ENCODE peak calls at places on chromosomes 3 and 15, in seven cellular contexts. Z, V, M, A, B, R and L are unnamed samples.

GRCh38 chr15:67690936-67691335 is 134.4 kb upstream of the SKOR1 start:
- DNase-seq in A (no peak), Z (peak), M (no peak), R (no peak), B (no peak), V (no peak), L (no peak)

GRCh38 chr15:25982736-25983135 is 119.6 kb upstream of the ATP10A start:
- DNase-seq in Z (no peak), R (no peak), V (no peak), A (no peak), M (no peak), B (no peak), L (no peak)

GRCh38 chr3:73405000-73405399 is 219.7 kb downstream of the PDZRN3 start:
- DNase-seq in B (no peak), Z (no peak), R (no peak), M (no peak), V (no peak), A (no peak), L (no peak)

GRCh38 chr3:194671511-194671899 is 486 bp downstream of the LSG1 start:
- DNase-seq in A (peak), R (peak), Z (peak), B (no peak), V (peak), M (peak), L (peak)

GRCh38 chr15:36468746-36469145 is 110.7 kb upstream of the CDIN1 start:
- DNase-seq in M (no peak), A (no peak), R (no peak), Z (peak), B (no peak), V (no peak), L (no peak)

GRCh38 chr15:31437686-31438085 is 111.1 kb downstream of the KLF13 start:
- DNase-seq in Z (no peak), R (no peak), M (peak), A (peak), B (no peak), V (no peak), L (no peak)

GRCh38 chr15:42373936-42374335 is 14.6 kb downstream of the CAPN3 start:
- DNase-seq in V (no peak), R (no peak), Z (no peak), A (no peak), B (no peak), M (no peak), L (no peak)

GRCh38 chr15:65583701-65584100 is 27.2 kb downstream of the INTS14 start:
- DNase-seq in M (peak), B (no peak), Z (peak), V (no peak), A (peak), R (peak), L (no peak)

GRCh38 chr15:63504979-63505841 is 817 bp downstream of the USP3 start:
- DNase-seq in V (peak), R (peak), A (peak), B (peak), Z (peak), M (peak), L (peak)